ENCODE peak calls at places on chromosomes 16 and 17, in five cellular contexts. F is trophoblast cell, V is neuronal stem cell, J is IMR-90, E is H1. P is an unnamed sample.

GRCh38 chr16:67885545-67885944 is 860 bp downstream of the NRN1L start:
- DNase-seq in F (no peak), V (no peak), J (no peak), E (no peak), P (no peak)

GRCh38 chr17:49016775-49017463 is 19.7 kb downstream of the IGF2BP1 start:
- DNase-seq in F (no peak), V (no peak), J (peak; percentile 80), E (no peak), P (no peak)

GRCh38 chr17:1090454-1091189 is 89.2 kb downstream of the ABR start:
- DNase-seq in F (no peak), V (no peak), J (no peak), E (no peak), P (no peak)

GRCh38 chr17:7330099-7331015 is 1.2 kb upstream of the NEURL4 start:
- DNase-seq in F (peak; percentile 53), V (peak; percentile 88), J (peak; percentile 70), E (no peak), P (peak; percentile 93)

GRCh38 chr17:45368661-45369060 is 51.8 kb upstream of the MAP3K14 start:
- DNase-seq in F (no peak), V (no peak), J (peak; percentile 92), E (no peak), P (peak; percentile 59)

GRCh38 chr16:14286381-14287230 is 215.5 kb downstream of the MRTFB start:
- DNase-seq in F (no peak), V (no peak), J (no peak), E (no peak), P (no peak)

GRCh38 chr16:85975421-85976100 is 76.6 kb downstream of the IRF8 start:
- DNase-seq in F (no peak), V (no peak), J (no peak), E (no peak), P (no peak)

GRCh38 chr16:67562526-67562917 is at the start of gene CTCF:
- DNase-seq in F (peak; percentile 69), V (no peak), J (peak; percentile 81), E (no peak), P (peak; percentile 87)

GRCh38 chr17:43211123-43211479 is 574 bp upstream of the TMEM106A start:
- DNase-seq in F (no peak), V (no peak), J (no peak), E (no peak), P (no peak)

GRCh38 chr17:76983431-76983830 is 115.2 kb downstream of the MGAT5B start:
- DNase-seq in F (no peak), V (no peak), J (no peak), E (no peak), P (no peak)
- H3K14ac ChIP-seq in F (no peak overlapping the region), V (no peak overlapping the region), J (no peak overlapping the region), E (no peak overlapping the region), P (no peak overlapping the region)

DNA sequence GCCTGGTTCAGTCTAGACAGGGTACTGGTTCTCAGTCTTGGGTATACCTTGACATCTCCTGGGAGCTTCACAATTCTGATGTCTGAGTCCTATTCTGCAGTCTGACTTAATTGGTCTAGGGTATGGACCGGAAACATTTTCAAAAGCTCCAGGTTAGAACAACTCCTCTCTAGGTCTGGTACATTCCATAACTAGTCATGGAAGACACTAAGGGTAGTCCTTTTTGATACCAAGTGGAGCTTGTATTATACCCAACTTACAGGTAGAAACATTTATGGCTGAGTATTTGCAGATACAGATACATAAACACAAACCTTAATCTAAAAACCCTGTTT is 5.0 kb downstream of the RPL23 start:
- DNase-seq in F (no peak), V (no peak), J (no peak), E (no peak), P (no peak)
- H3K36me3 ChIP-seq in F (peaks cover 33% of the 10 kb centered on the region), V (peaks cover 65% of the 10 kb centered on the region), J (peaks cover 48% of the 10 kb centered on the region), E (peaks cover 65% of the 10 kb centered on the region), P (peaks cover 44% of the 10 kb centered on the region)

GRCh38 chr17:21043296-21044232 is 753 bp upstream of the USP22 start:
- DNase-seq in F (peak; percentile 99), V (no peak), J (peak; percentile 98), E (peak; percentile 94), P (peak; percentile 99)

GRCh38 chr17:21039839-21040575 is 2.8 kb downstream of the USP22 start:
- DNase-seq in F (no peak), V (no peak), J (peak; percentile 56), E (no peak), P (peak; percentile 54)

GRCh38 chr17:21042434-21043295 is at the start of gene USP22:
- DNase-seq in F (no peak), V (peak; percentile 96), J (no peak), E (no peak), P (no peak)

GRCh38 chr17:21044971-21045370 is 2.2 kb upstream of the USP22 start:
- DNase-seq in F (no peak), V (no peak), J (no peak), E (no peak), P (no peak)

DNA sequence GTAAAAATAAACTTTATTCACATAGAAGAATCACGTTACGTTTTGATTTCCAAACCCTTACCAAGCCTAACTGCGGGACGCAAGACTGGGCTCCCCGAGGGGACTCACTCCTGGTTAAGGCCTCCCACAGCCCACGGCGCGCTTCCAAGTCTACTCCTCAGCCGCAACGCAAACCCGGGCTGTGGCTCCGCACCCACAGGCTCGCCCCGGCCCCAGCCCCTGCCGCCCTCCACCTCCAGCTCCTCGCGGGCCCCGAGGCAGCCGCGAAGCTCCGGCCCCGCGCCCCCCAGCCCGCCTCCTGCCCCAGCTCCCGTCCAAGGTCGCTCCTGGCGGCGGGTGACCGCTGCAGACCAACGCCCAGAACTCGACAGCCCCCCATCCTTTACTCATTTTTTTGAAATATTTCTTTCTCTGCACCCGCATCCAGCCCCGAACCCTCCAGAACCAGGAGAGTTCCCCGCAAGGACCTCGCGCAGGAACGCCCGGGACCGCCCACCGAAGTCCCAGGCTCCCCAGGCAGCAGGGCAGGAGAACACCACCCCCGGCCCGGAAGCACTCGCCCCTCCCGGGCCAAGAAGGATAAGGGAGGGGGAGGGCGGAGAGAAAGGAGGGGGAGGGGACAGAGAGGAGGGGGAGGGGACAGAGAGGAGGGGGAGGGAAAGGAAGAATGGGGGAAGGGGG is 918 bp downstream of the USP22 start:
- DNase-seq in F (peak; percentile 52), V (peak; percentile 73), J (peak; percentile 61), E (peak; percentile 58), P (peak; percentile 81)
- H3K14ac ChIP-seq in F (peak overlapping the region; percentile 72), V (no peak overlapping the region), J (peak overlapping the region; percentile 97), E (peak overlapping the region; percentile 85), P (no peak overlapping the region)

DNA sequence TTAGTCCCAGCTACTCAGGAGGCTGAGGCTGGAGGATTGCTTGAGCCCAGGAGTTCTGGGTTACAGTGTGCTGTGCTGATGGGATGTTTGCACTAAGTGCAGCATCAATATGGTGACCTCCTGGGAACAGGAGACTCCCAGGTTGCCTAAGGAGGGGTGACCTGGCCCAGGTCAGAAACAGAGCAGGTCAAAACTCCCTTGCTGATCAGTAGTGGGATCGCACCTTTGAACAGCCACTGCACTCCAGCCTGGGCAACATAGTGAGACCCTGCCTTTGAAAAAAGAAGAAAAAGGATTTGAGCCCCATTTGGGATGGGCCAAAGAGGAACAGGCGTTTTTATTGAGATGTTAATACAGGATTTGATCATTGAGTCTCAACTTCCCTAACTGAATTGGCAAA is 30.6 kb downstream of the CLUH start:
- DNase-seq in F (no peak), V (no peak), J (no peak), E (no peak), P (no peak)
- H3K36me3 ChIP-seq in F (peaks cover 33% of the 10 kb centered on the region), V (peaks cover 88% of the 10 kb centered on the region), J (peaks cover 34% of the 10 kb centered on the region), E (peaks cover 41% of the 10 kb centered on the region), P (peaks cover 84% of the 10 kb centered on the region)

DNA sequence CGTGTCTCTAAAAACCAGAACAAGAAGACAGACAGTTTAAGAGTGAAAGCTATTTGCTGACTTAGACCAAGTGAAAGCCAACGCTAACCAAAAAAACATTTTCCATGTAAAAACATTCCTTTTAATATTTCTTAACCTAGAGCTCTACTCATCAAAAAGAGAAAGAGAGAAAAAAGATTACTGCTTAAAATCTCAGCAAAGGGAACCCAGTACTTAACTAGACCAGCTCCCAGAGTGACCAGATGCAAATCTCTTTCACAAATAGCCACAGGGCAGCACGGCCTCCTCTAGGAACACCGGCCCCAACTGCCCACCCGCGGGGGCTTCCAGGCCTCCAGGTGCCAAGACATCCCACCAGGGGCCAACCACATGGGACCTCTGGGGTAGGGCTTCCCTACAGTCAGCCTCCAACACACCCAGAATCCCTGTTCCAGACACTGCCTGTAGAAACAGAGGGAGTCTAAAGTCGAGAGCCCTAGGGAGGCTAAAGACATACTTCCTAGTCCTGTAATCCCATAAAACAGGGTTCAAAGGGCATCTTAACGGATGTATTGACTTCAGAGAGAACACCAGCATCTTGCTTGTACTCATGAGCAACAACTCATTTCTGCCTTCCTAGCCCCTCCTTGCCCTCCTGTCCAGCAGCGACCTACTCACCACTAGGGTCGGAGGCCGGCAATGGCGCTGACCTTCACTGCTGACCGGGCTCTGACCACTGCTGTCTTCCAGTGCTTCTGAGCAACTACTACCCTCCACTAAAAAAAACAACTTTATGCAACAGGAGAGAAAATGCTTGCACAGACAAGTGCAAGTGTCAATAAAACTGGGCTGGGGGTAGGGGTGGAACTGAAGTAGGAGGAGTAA is 21.3 kb downstream of the ZCCHC14 start:
- DNase-seq in F (no peak), V (no peak), J (no peak), E (no peak), P (no peak)
- H3K14ac ChIP-seq in F (no peak overlapping the region), V (no peak overlapping the region), J (no peak overlapping the region), E (no peak overlapping the region), P (peak overlapping the region; percentile 4)

GRCh38 chr17:75672011-75672410 is 4.9 kb downstream of the SAP30BP start:
- DNase-seq in F (no peak), V (no peak), J (no peak), E (no peak), P (no peak)
- H3K36me3 ChIP-seq in F (peaks cover 36% of the 10 kb centered on the region), V (peaks cover 75% of the 10 kb centered on the region), J (peaks cover 28% of the 10 kb centered on the region), E (peaks cover 35% of the 10 kb centered on the region), P (peaks cover 37% of the 10 kb centered on the region)

GRCh38 chr17:79949646-79950292 is 85.9 kb downstream of the TBC1D16 start:
- DNase-seq in F (no peak), V (peak; percentile 65), J (no peak), E (peak; percentile 83), P (no peak)
- H3K14ac ChIP-seq in F (peak overlapping the region; percentile 1), V (no peak overlapping the region), J (no peak overlapping the region), E (no peak overlapping the region), P (no peak overlapping the region)

DNA sequence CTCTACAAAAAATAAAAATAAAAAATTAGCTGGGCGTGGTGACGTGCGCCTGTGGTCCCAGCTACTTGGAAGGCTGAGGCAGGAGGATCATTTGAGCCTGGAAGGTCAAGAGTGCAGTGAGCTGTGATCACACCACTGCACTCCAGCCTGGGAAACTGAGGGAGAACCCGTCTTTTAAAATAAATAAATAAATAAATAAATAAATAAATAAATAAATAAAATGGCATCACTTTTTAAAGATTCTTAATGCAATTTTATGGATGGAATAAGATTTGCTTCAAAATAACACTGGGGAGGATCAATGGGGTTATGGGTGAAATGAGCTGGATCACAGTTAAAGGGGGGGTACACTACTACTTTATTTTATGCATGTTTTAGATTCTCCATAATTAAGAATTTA is 14.9 kb downstream of the GDE1 start:
- DNase-seq in F (no peak), V (no peak), J (no peak), E (no peak), P (no peak)
- H3K36me3 ChIP-seq in F (peaks cover 11% of the 10 kb centered on the region), V (peaks cover 96% of the 10 kb centered on the region), J (peaks cover 33% of the 10 kb centered on the region), E (peaks cover 59% of the 10 kb centered on the region), P (peaks cover 81% of the 10 kb centered on the region)

P was measured in mesenchymal stem cell.